ENCODE peak calls at places on chromosomes 13 and 19, in five cellular contexts. T, R, Q, C and A are unnamed samples.

GRCh38 chr13:88623150-88623549 is 952.0 kb downstream of the SLITRK5 start:
- DNase-seq in T (no peak), R (no peak), Q (no peak), C (no peak), A (no peak)

GRCh38 chr19:17092696-17093095 is 17.1 kb downstream of the MYO9B start:
- DNase-seq in T (no peak), R (no peak), Q (no peak), C (no peak), A (no peak)

GRCh38 chr19:17614476-17614875 is 59.0 kb downstream of the COLGALT1 start:
- DNase-seq in T (no peak), R (no peak), Q (no peak), C (no peak), A (no peak)

GRCh38 chr19:33398361-33399060 is 25.0 kb downstream of the CEBPG start:
- DNase-seq in T (no peak), R (no peak), Q (no peak), C (no peak), A (no peak)

GRCh38 chr13:29878101-29878500 is 27.7 kb upstream of the UBL3 start:
- DNase-seq in T (no peak), R (no peak), Q (no peak), C (no peak), A (no peak)

GRCh38 chr13:77928909-77929308 is 10.3 kb upstream of the EDNRB start:
- DNase-seq in T (no peak), R (no peak), Q (peak; percentile 34), C (no peak), A (no peak)

GRCh38 chr13:110421696-110422395 is 114.8 kb downstream of the COL4A2 start:
- DNase-seq in T (no peak), R (no peak), Q (no peak), C (no peak), A (no peak)

GRCh38 chr13:37640499-37640898 is 41.9 kb upstream of the POSTN start:
- DNase-seq in T (no peak), R (peak; percentile 9), Q (no peak), C (no peak), A (peak; percentile 41)

GRCh38 chr13:74978596-74978995 is 503.4 kb downstream of the TBC1D4 start:
- DNase-seq in T (no peak), R (no peak), Q (no peak), C (no peak), A (no peak)

GRCh38 chr13:50277127-50277526 is 261.9 kb downstream of the KCNRG start:
- DNase-seq in T (no peak), R (no peak), Q (no peak), C (no peak), A (no peak)

GRCh38 chr13:63190219-63190618 is 1774.6 kb upstream of the PCDH20 start:
- DNase-seq in T (no peak), R (no peak), Q (no peak), C (no peak), A (no peak)

GRCh38 chr19:11265177-11265784 is 3.0 kb upstream of the DOCK6 start:
- DNase-seq in T (no peak), R (no peak), Q (no peak), C (no peak), A (no peak)

GRCh38 chr13:94516456-94516855 is 37.0 kb upstream of the DCT start:
- DNase-seq in T (no peak), R (no peak), Q (no peak), C (no peak), A (no peak)

GRCh38 chr19:42409477-42409876 is 17.7 kb downstream of the LIPE start:
- DNase-seq in T (no peak), R (no peak), Q (no peak), C (no peak), A (no peak)

GRCh38 chr19:36032251-36033104 is at the start of gene CLIP3:
- DNase-seq in T (no peak), R (no peak), Q (no peak), C (no peak), A (no peak)

GRCh38 chr19:35784401-35785086 is 9.2 kb downstream of the ARHGAP33 start:
- DNase-seq in T (peak; percentile 75), R (no peak), Q (no peak), C (no peak), A (no peak)

GRCh38 chr13:90201198-90201597 is 1146.3 kb upstream of the MIR17HG start:
- DNase-seq in T (no peak), R (no peak), Q (no peak), C (no peak), A (no peak)

GRCh38 chr13:42001580-42001979 is 40.7 kb upstream of the VWA8 start:
- DNase-seq in T (peak; percentile 3), R (no peak), Q (no peak), C (no peak), A (no peak)

GRCh38 chr19:28494466-28494865 is 718.5 kb downstream of the UQCRFS1 start:
- DNase-seq in T (no peak), R (peak; percentile 28), Q (no peak), C (no peak), A (no peak)

GRCh38 chr13:88948501-88948900 is 1277.3 kb downstream of the SLITRK5 start:
- DNase-seq in T (no peak), R (no peak), Q (no peak), C (no peak), A (no peak)

GRCh38 chr19:48436586-48436985 is 9.2 kb upstream of the GRWD1 start:
- DNase-seq in T (no peak), R (no peak), Q (no peak), C (no peak), A (no peak)

GRCh38 chr13:22243519-22244197 is 572.8 kb downstream of the FGF9 start:
- DNase-seq in T (no peak), R (no peak), Q (no peak), C (no peak), A (no peak)

GRCh38 chr19:51398096-51398704 is 7.8 kb upstream of the C19orf84 start:
- DNase-seq in T (no peak), R (no peak), Q (no peak), C (peak; percentile 40), A (peak; percentile 23)

GRCh38 chr19:30359936-30360335 is 12.2 kb upstream of the ZNF536 start:
- DNase-seq in T (no peak), R (no peak), Q (no peak), C (no peak), A (no peak)

GRCh38 chr19:11023016-11023415 is 62.2 kb downstream of the SMARCA4 start:
- DNase-seq in T (no peak), R (no peak), Q (no peak), C (no peak), A (no peak)

GRCh38 chr13:77507931-77508776 is 27.4 kb upstream of the SCEL start:
- DNase-seq in T (no peak), R (no peak), Q (no peak), C (no peak), A (no peak)

GRCh38 chr13:36965767-36966166 is 33.4 kb downstream of the ALG5 start:
- DNase-seq in T (no peak), R (no peak), Q (no peak), C (no peak), A (no peak)

GRCh38 chr19:15640294-15640903 is at the start of gene CYP4F3:
- DNase-seq in T (no peak), R (no peak), Q (no peak), C (peak; percentile 81), A (no peak)

GRCh38 chr19:483332-484072 is 12.8 kb upstream of the MADCAM1 start:
- DNase-seq in T (no peak), R (no peak), Q (no peak), C (no peak), A (no peak)

GRCh38 chr19:51150627-51151026 is 8.5 kb downstream of the SIGLEC7 start:
- DNase-seq in T (no peak), R (no peak), Q (no peak), C (no peak), A (no peak)

GRCh38 chr19:48310227-48310626 is 15.1 kb upstream of the EMP3 start:
- DNase-seq in T (no peak), R (no peak), Q (no peak), C (peak; percentile 56), A (no peak)

GRCh38 chr13:20359335-20359734 is 127.2 kb upstream of the GJB6 start:
- DNase-seq in T (no peak), R (no peak), Q (no peak), C (peak; percentile 32), A (no peak)
- TF ChIP-seq SUZ12 in T (no peak), R (no peak), Q (no peak), C (no peak), A (no peak)

DNA sequence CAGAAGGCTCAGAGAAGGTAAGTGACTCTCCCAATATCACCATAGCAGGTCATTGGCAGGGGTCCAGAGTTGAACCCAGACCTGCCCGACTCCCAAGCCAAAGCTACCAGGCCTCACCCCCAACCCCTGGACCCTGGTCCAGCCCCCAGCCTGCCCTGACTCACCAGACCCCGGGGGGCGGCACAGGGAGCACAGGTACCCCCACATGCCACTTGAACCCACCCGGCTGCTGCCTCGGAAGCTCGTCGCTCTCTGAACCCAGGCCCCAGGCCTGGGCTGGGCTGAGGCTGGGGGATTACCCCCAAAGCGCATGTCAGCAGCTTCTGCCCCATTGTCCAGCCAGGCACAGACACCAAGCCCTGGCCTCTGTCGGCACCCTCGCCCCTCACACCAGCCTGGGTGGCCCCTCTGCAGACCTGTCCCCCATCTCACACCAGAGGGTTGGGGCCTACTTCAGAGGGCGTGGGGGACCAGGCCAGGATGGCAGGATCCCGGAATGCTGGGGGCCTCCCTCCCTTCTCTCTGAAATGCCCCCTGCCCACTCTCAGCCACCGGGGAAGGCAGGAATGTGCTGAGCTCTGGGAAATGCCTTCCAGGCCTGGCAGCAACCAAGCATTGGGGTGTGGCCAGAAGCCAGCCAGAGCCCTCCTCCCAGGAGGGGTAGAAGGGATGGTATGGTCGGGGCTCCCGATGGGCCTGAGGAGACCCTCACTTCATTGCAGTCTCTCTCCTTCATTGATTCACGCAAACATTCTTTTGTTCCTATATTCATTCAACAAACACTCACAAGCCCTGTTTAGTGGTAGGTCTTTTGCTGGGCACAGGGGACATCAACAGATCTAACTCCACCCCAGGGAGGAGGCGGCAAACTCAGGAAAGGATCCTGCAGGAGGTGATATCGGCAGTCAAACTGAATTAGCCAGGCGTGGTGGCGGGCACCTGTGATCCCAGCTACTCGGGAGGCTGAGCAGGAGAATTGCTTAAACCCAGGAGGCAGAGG is 1.7 kb upstream of the PRX start:
- DNase-seq in T (no peak), R (no peak), Q (no peak), C (no peak), A (no peak)
- TF ChIP-seq SUZ12 in T (no peak), R (no peak), Q (no peak), C (no peak), A (no peak)

GRCh38 chr19:2309734-2310362 is 1.9 kb upstream of the LINGO3 start:
- DNase-seq in T (no peak), R (no peak), Q (no peak), C (no peak), A (no peak)
- TF ChIP-seq SUZ12 in T (no peak), R (no peak), Q (no peak), C (no peak), A (no peak)

DNA sequence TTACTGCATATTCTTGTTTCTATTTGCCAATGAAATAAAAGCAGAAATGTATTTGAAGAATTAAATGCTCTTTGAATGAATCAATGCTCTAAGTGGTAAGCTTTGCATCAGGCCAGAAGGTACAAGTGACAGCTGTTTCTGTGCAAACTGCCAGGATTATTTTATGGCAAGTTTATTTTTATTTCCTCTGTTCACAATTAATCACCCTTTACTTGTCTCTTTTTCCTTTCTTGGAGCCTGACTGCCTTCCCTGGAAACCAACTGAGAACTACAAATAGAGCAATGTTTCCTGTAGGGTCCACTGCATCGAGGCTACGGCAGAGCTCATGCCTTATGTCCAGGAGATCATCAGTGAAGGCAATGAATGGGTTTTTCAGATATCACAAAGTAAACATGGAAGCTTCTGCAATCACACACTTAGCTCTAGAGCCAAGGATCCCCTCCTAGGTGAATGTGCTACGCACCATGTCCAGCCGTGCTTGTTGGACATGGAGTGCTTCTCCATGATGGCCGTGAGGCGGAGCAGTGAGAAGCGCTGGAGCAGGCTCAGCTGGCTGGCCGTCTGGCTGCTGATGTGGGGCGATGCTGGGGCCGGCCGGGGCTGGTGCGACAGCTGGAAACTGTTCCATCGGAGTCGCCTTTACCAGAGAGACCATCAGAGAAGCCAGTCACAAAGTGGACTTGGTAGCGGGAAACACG is 110.8 kb downstream of the KL start:
- DNase-seq in T (no peak), R (no peak), Q (no peak), C (no peak), A (no peak)
- TF ChIP-seq SUZ12 in T (no peak), R (no peak), Q (no peak), C (no peak), A (no peak)